ENCODE peak calls at places on chromosome 1, in eight cellular contexts. N is T-helper 17 cell; U is stimulated activated CD4-positive, alpha-beta T cell treated with anti-CD3 and anti-CD28 coated beads, Interleukin-12 subunit alpha, Interleukin-12 subunit beta, amount 100 ng/mL, for 24 hours; Q is NCI-H345; W is stimulated activated CD8-positive, alpha-beta memory T cell treated with anti-CD3 and anti-CD28 coated beads, Interleukin-4, amount 100 ng/mL, for 24 hours; I is activated CD4-positive, CD25-positive, alpha-beta regulatory T cell treated with anti-CD3 and anti-CD28 coated beads, Interleukin-2, amount 50 U/mL, for 72 hours; J is left colon; V is posterior vena cava. C is an unnamed sample.

GRCh38 chr1:85975770-85976386 is 180.7 kb downstream of the COL24A1 start:
- DNase-seq in V (no peak), I (no peak), N (no peak), Q (peak), J (no peak), U (no peak), W (no peak), C (no peak)

GRCh38 chr1:86913399-86913895 is 479 bp downstream of the SELENOF start:
- DNase-seq in J (peak), V (no peak), U (no peak), I (peak), N (no peak), Q (peak), W (peak), C (peak)

GRCh38 chr1:205504311-205505075 is at the start of gene CDK18:
- DNase-seq in W (no peak), V (no peak), I (peak), J (peak), N (no peak), Q (peak), U (no peak), C (no peak)

GRCh38 chr1:16118706-16119105 is 37.2 kb downstream of the EPHA2 start:
- DNase-seq in U (no peak), N (no peak), W (no peak), Q (no peak), I (no peak), J (no peak), V (no peak), C (no peak)

GRCh38 chr1:36253463-36253862 is 29.2 kb downstream of the THRAP3 start:
- DNase-seq in Q (no peak), W (no peak), U (no peak), N (no peak), V (no peak), I (no peak), J (no peak), C (peak)

GRCh38 chr1:64686828-64687724 is 57.8 kb upstream of the RAVER2 start:
- DNase-seq in I (no peak), J (peak), V (no peak), Q (peak), U (no peak), N (no peak), W (no peak), C (peak)

GRCh38 chr1:34683616-34684015 is 71.2 kb upstream of the GJB5 start:
- DNase-seq in Q (peak), W (no peak), I (no peak), J (no peak), U (no peak), N (no peak), V (no peak), C (no peak)

GRCh38 chr1:205396972-205397616 is 24.8 kb downstream of the LEMD1 start:
- DNase-seq in V (no peak), U (no peak), W (no peak), J (peak), N (no peak), I (no peak), Q (peak), C (peak)

GRCh38 chr1:152392909-152393308 is 21.2 kb downstream of the CRNN start:
- DNase-seq in U (no peak), N (no peak), Q (no peak), J (no peak), I (no peak), V (no peak), W (no peak), C (no peak)

GRCh38 chr1:234977891-234978396 is 150.7 kb downstream of the TOMM20 start:
- DNase-seq in Q (peak), V (no peak), J (peak), W (no peak), N (peak), I (no peak), U (no peak), C (no peak)

GRCh38 chr1:145871994-145872411 is 13.1 kb upstream of the PIAS3 start:
- DNase-seq in W (peak), Q (no peak), U (peak), I (peak), V (peak), J (peak), N (peak), C (peak)

GRCh38 chr1:66752000-66752592 is at the start of gene DYNLT5:
- DNase-seq in Q (no peak), N (no peak), W (no peak), V (peak), U (no peak), I (no peak), J (peak), C (peak)

GRCh38 chr1:88698764-88699163 is 14.7 kb downstream of the PKN2 start:
- DNase-seq in I (no peak), Q (no peak), J (no peak), N (no peak), U (no peak), V (no peak), W (no peak), C (no peak)

C was measured in IMR-90.